ENCODE peak calls at places on chromosomes 3 and 15, in four cellular contexts. C is GM12878, K is H1, H is HepG2. D is an unnamed sample.

GRCh38 chr3:127065138-127065427 is 82.2 kb downstream of the PLXNA1 start:
- DNase-seq in H (no peak), K (no peak), C (no peak), D (no peak)

GRCh38 chr3:178434206-178434805 is 101.9 kb upstream of the KCNMB2 start:
- DNase-seq in K (no peak), C (no peak), H (no peak), D (no peak)

GRCh38 chr3:89216021-89216739 is 108.8 kb downstream of the EPHA3 start:
- DNase-seq in H (no peak), C (no peak), K (no peak), D (no peak)

GRCh38 chr3:30286007-30286669 is 320.3 kb upstream of the TGFBR2 start:
- DNase-seq in K (no peak), H (no peak), C (no peak), D (no peak)

GRCh38 chr15:48565560-48566482 is 79.7 kb downstream of the FBN1 start:
- DNase-seq in C (no peak), K (no peak), H (no peak), D (no peak)

GRCh38 chr15:69585937-69586336 is 133.3 kb downstream of the RPLP1 start:
- DNase-seq in K (no peak), H (no peak), C (no peak), D (no peak)

GRCh38 chr3:172530566-172530965 is 7.3 kb upstream of the TNFSF10 start:
- DNase-seq in K (no peak), H (no peak), C (no peak), D (no peak)

GRCh38 chr15:67783303-67783702 is 42.0 kb upstream of the SKOR1 start:
- DNase-seq in K (no peak), H (no peak), C (peak; percentile 87), D (no peak)

GRCh38 chr15:96416218-96416933 is 85.9 kb downstream of the NR2F2 start:
- DNase-seq in C (no peak), H (no peak), K (peak; percentile 74), D (no peak)

GRCh38 chr15:94523873-94524272 is 292.5 kb downstream of the MCTP2 start:
- DNase-seq in C (no peak), H (no peak), K (no peak), D (no peak)

DNA sequence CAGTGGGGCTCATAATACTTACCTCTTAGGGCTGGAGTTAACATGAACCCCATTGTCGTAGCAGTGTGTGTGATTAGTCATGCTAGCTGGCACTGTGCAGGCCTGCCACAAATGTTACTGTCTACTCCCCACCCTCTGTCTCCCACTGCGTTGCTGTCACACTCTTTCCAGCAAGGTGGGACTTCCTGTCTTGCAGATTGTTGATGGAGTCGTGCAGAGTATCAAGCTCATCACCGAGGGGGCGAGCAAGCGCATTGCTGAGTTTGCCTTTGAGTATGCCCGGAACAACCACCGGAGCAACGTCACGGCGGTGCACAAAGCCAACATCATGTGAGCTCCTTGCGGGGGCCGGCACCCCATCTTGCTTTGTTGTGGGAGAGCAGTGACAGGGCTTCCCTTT is 12.9 kb downstream of the IDH3A start:
- DNase-seq in K (no peak), C (no peak), H (no peak), D (no peak)
- TF ChIP-seq YY1 in K (no peak), C (no peak), H (no peak), D (no peak)

DNA sequence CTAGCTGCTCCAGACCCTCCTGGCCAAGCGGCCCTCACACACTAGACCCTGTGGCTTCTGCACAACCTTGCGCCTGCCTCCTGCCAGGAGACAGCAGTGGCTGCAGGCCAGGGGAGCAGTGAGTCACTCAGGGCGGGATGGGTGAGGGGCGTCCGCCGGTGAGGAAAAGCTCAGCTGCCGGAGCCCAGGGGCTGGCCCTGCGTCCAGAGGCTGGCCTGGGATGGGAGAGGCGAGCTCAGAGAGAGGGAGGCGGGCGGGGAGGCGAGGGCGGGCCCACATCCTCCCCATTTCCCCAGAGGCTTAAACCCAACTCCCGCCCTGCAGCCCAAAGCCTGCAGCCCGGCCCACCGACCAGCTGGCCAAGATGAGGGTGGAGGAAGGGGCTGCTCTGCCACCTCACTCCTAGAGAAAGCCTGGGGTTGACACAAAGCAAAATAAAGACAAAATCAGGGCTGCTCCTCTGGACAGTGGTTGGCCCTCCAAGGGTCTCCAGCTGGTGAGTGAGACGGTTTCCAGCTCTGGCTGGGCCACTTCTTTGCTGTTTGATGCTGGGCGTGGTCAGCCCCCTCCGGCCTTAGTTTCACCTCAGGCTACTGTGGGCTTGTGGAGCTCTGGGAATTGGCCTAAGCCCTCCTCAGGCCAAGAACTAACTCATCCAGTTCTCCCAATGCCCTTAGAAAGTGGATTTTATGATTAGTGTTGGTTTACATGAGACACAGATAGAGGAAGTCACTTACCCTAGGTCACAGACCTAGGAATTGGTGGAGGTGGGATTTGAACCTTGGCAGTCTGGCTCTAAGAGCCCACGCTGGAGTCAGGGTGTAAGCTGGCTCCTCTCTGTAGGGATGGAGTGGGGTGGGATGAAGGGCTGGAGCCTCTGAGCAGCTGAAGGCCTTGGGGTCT is 50.6 kb downstream of the IQSEC1 start:
- DNase-seq in C (no peak), K (peak; percentile 64), H (no peak), D (peak; percentile 34)
- TF ChIP-seq ATF2 in C (no peak), K (no peak), H (no peak), D (no peak)

DNA sequence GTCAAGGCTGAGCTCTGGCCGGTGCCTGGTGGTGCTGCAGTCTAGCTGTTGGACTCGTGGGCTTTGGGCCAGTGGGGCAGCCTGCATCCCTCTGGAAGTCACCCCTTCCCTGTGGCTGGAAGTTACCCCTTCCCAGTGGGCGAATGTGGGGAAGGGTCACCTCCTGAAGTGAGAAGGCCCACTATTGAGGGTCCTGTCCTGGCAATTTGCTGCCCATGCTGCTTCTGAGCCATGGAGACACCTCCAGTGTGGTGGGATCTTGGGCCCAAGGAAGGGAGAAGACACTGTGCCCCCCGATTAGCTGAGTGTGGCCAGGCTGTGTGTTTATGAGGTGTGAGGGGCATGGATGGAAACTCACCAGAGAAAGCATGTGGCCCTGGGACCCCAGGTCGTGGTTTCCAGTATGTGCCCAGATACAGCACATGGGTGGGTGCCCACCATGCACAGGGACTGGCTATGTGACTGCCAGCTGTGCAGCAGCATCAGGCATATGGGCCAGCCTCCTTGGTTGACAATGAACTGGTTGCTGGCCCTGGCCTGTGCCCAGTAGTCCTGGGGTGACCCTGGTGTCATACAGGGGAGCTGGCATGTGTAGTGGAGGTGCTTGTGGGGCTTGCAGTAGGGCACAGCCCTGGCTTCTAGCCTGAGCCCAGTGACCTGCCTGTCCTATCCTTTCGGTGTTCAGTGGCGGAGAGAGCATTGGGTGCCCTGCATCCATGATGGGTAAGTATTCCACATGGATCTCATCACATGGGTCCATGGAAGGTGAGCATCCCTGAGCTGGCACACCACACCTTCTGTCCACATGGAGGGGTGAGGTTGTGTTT is 221.2 kb downstream of the SNRPN start:
- DNase-seq in K (no peak), H (no peak), C (no peak), D (no peak)
- TF ChIP-seq YY1 in K (no peak), H (no peak), C (no peak), D (no peak)

GRCh38 chr3:99250272-99250671 is 348.8 kb upstream of the DCBLD2 start:
- DNase-seq in H (no peak), K (no peak), C (no peak), D (no peak)
- TF ChIP-seq ATF2 in H (no peak), K (no peak), C (no peak), D (no peak)